ENCODE peak calls at places on chromosomes 12 and 14, in eight cellular contexts. One of them, this sample, is unnamed. For H3K36me3, the result is how much of the 10 kb centered on the place peaks cover.

GRCh38 chr12:101356794-101357193 is 50.8 kb downstream of the ARL1 start:
- DNase-seq in cardiac muscle cell: no peak
- DNase-seq in GM23248: no peak
- DNase-seq in K562: no peak
- DNase-seq in upper lobe of right lung: no peak
- DNase-seq in stomach: no peak
- DNase-seq in Caco-2: no peak
- DNase-seq in spleen: no peak
- DNase-seq in this sample: no peak

GRCh38 chr12:40499856-40500255 is 192.4 kb upstream of the CNTN1 start:
- DNase-seq in cardiac muscle cell: no peak
- DNase-seq in spleen: no peak
- DNase-seq in K562: no peak
- DNase-seq in GM23248: no peak
- DNase-seq in upper lobe of right lung: no peak
- DNase-seq in stomach: no peak
- DNase-seq in Caco-2: no peak
- DNase-seq in this sample: no peak

GRCh38 chr12:63276537-63277365 is 125.8 kb upstream of the AVPR1A start:
- DNase-seq in spleen: no peak
- DNase-seq in cardiac muscle cell: peak
- DNase-seq in upper lobe of right lung: no peak
- DNase-seq in Caco-2: peak
- DNase-seq in GM23248: peak
- DNase-seq in K562: peak
- DNase-seq in stomach: peak
- DNase-seq in this sample: peak

GRCh38 chr14:66746316-66747006 is 238.5 kb downstream of the GPHN start:
- DNase-seq in spleen: no peak
- DNase-seq in stomach: no peak
- DNase-seq in K562: peak
- DNase-seq in GM23248: peak
- DNase-seq in upper lobe of right lung: no peak
- DNase-seq in Caco-2: no peak
- DNase-seq in cardiac muscle cell: peak
- DNase-seq in this sample: peak

GRCh38 chr12:71950404-71950803 is 11.8 kb downstream of the TPH2 start:
- DNase-seq in K562: no peak
- DNase-seq in upper lobe of right lung: no peak
- DNase-seq in stomach: no peak
- DNase-seq in Caco-2: no peak
- DNase-seq in spleen: no peak
- DNase-seq in GM23248: no peak
- DNase-seq in cardiac muscle cell: no peak
- DNase-seq in this sample: no peak

GRCh38 chr12:54125950-54126695 is 62.7 kb downstream of the SMUG1 start:
- DNase-seq in GM23248: peak
- DNase-seq in Caco-2: no peak
- DNase-seq in cardiac muscle cell: no peak
- DNase-seq in K562: no peak
- DNase-seq in spleen: peak
- DNase-seq in upper lobe of right lung: no peak
- DNase-seq in stomach: peak
- DNase-seq in this sample: no peak

GRCh38 chr14:23722675-23723074 is 86.5 kb downstream of the DHRS2 start:
- DNase-seq in GM23248: no peak
- DNase-seq in cardiac muscle cell: no peak
- DNase-seq in Caco-2: no peak
- DNase-seq in upper lobe of right lung: no peak
- DNase-seq in spleen: no peak
- DNase-seq in K562: no peak
- DNase-seq in stomach: no peak
- DNase-seq in this sample: no peak

GRCh38 chr12:114688256-114688845 is 4.4 kb upstream of the TBX3 start:
- DNase-seq in spleen: no peak
- DNase-seq in GM23248: no peak
- DNase-seq in stomach: no peak
- DNase-seq in K562: no peak
- DNase-seq in upper lobe of right lung: no peak
- DNase-seq in Caco-2: no peak
- DNase-seq in cardiac muscle cell: no peak
- DNase-seq in this sample: no peak

GRCh38 chr12:104578453-104578852 is 121.7 kb downstream of the CHST11 start:
- DNase-seq in cardiac muscle cell: no peak
- DNase-seq in spleen: no peak
- DNase-seq in stomach: no peak
- DNase-seq in K562: peak
- DNase-seq in upper lobe of right lung: no peak
- DNase-seq in GM23248: peak
- DNase-seq in Caco-2: no peak
- DNase-seq in this sample: no peak

GRCh38 chr12:51009038-51009437 is 17.1 kb downstream of the SLC11A2 start:
- DNase-seq in spleen: peak
- DNase-seq in Caco-2: no peak
- DNase-seq in upper lobe of right lung: peak
- DNase-seq in stomach: peak
- DNase-seq in cardiac muscle cell: no peak
- DNase-seq in K562: no peak
- DNase-seq in GM23248: no peak
- DNase-seq in this sample: no peak

GRCh38 chr14:101763941-101764709 is 2.6 kb downstream of the PPP2R5C start:
- DNase-seq in stomach: no peak
- DNase-seq in cardiac muscle cell: no peak
- DNase-seq in spleen: peak
- DNase-seq in K562: no peak
- DNase-seq in GM23248: no peak
- DNase-seq in upper lobe of right lung: no peak
- DNase-seq in Caco-2: no peak
- DNase-seq in this sample: no peak

GRCh38 chr12:118548887-118549286 is 172.5 kb downstream of the SUDS3 start:
- DNase-seq in GM23248: no peak
- DNase-seq in stomach: no peak
- DNase-seq in upper lobe of right lung: no peak
- DNase-seq in spleen: no peak
- DNase-seq in cardiac muscle cell: no peak
- DNase-seq in Caco-2: no peak
- DNase-seq in K562: no peak
- DNase-seq in this sample: no peak

GRCh38 chr14:34981743-34982420 is 910 bp upstream of the SRP54 start:
- DNase-seq in GM23248: peak
- DNase-seq in stomach: no peak
- DNase-seq in spleen: peak
- DNase-seq in cardiac muscle cell: peak
- DNase-seq in Caco-2: no peak
- DNase-seq in K562: no peak
- DNase-seq in upper lobe of right lung: no peak
- DNase-seq in this sample: no peak

GRCh38 chr12:53172352-53172751 is 8.2 kb upstream of the ZNF740 start:
- DNase-seq in cardiac muscle cell: no peak
- DNase-seq in GM23248: peak
- DNase-seq in upper lobe of right lung: no peak
- DNase-seq in Caco-2: no peak
- DNase-seq in K562: no peak
- DNase-seq in stomach: no peak
- DNase-seq in spleen: no peak
- DNase-seq in this sample: no peak

GRCh38 chr12:50162225-50162624 is 4.9 kb downstream of the CERS5 start:
- DNase-seq in K562: no peak
- DNase-seq in spleen: no peak
- DNase-seq in stomach: no peak
- DNase-seq in cardiac muscle cell: no peak
- DNase-seq in upper lobe of right lung: no peak
- DNase-seq in GM23248: peak
- DNase-seq in Caco-2: no peak
- DNase-seq in this sample: no peak

GRCh38 chr12:130667421-130667960 is 48.6 kb downstream of the RIMBP2 start:
- DNase-seq in cardiac muscle cell: no peak
- DNase-seq in upper lobe of right lung: no peak
- DNase-seq in stomach: no peak
- DNase-seq in GM23248: no peak
- DNase-seq in K562: no peak
- DNase-seq in spleen: peak
- DNase-seq in Caco-2: no peak
- DNase-seq in this sample: no peak

GRCh38 chr12:98352218-98352811 is 163.1 kb upstream of the TMPO start:
- DNase-seq in stomach: no peak
- DNase-seq in K562: no peak
- DNase-seq in spleen: no peak
- DNase-seq in cardiac muscle cell: no peak
- DNase-seq in GM23248: peak
- DNase-seq in upper lobe of right lung: no peak
- DNase-seq in Caco-2: no peak
- DNase-seq in this sample: no peak

GRCh38 chr14:22379727-22380126 is 209.3 kb downstream of the DAD1 start:
- DNase-seq in K562: no peak
- DNase-seq in stomach: no peak
- DNase-seq in upper lobe of right lung: no peak
- DNase-seq in cardiac muscle cell: no peak
- DNase-seq in GM23248: peak
- DNase-seq in spleen: no peak
- DNase-seq in Caco-2: no peak
- DNase-seq in this sample: no peak

DNA sequence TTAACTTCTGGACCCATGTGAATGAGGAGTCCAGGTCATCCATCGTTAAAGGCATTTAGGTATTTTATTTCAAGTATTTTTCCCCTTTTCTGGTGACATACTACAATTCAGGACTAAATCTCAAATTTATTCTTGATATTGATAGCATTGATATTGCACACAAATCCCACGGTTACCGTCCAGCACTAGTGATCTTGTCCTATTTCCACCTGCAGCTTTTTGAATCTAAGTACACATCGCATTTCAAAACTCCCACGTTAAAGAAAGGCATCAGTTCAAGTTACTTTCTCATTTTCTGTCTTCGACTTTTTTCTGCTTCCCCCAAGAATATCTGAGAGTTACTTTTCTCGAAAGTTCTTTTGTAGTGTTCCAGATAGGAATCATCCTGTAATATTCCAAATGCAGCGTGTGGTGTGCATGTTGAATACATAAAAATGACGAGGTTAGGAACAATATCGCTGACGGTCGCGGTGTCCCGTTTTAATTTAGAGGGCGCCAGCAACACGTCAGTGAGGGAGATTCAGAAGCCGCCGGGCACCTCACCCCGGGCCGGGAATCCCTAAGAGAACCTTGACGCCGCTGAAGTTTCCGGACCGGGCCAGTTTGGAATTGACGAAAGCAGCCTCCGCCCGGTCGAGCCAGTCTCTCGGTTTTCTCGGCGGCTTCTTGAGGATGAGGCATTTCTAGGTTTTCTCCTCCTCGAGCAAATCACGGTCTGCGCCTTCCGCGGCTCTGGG is 569 bp upstream of the RGS6 start:
- DNase-seq in K562: no peak
- DNase-seq in spleen: no peak
- DNase-seq in stomach: no peak
- DNase-seq in Caco-2: no peak
- DNase-seq in upper lobe of right lung: no peak
- DNase-seq in GM23248: peak
- DNase-seq in cardiac muscle cell: peak
- DNase-seq in this sample: peak
- H3K4me3 ChIP-seq in K562: no peak
- H3K4me3 ChIP-seq in spleen: peak
- H3K4me3 ChIP-seq in stomach: peak
- H3K4me3 ChIP-seq in Caco-2: no peak
- H3K4me3 ChIP-seq in upper lobe of right lung: peak
- H3K4me3 ChIP-seq in GM23248: no peak
- H3K4me3 ChIP-seq in cardiac muscle cell: peak
- H3K4me3 ChIP-seq in this sample: peak

DNA sequence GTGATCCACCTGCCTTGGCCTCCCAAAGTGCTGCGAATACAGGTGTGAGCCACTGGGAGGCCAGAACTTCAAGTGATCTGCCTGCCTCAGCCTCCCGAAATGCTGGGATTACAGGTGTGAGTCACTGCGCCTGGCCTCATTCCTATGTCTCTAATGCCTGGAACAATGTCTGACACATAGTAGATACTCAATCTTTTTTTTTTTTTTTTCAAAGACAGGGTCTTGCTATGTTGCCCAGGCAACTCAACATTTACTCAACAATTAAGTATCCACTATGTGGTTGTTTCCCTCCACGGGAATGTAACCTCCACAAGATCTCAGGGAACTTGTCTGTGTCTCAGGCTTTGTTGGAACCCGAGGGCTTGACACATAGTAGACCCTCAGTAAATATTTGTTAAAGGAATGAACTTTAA is 3.1 kb upstream of the TMEM120B start:
- DNase-seq in GM23248: peak
- DNase-seq in spleen: no peak
- DNase-seq in stomach: no peak
- DNase-seq in Caco-2: peak
- DNase-seq in K562: no peak
- DNase-seq in cardiac muscle cell: no peak
- DNase-seq in upper lobe of right lung: no peak
- DNase-seq in this sample: no peak
- H3K36me3 ChIP-seq in GM23248: under half
- H3K36me3 ChIP-seq in spleen: under half
- H3K36me3 ChIP-seq in stomach: under half
- H3K36me3 ChIP-seq in Caco-2: under half
- H3K36me3 ChIP-seq in K562: under half
- H3K36me3 ChIP-seq in cardiac muscle cell: under half
- H3K36me3 ChIP-seq in upper lobe of right lung: under half
- H3K36me3 ChIP-seq in this sample: under half

GRCh38 chr12:102958830-102959176 is 1.3 kb downstream of the ASCL1 start:
- DNase-seq in cardiac muscle cell: no peak
- DNase-seq in GM23248: no peak
- DNase-seq in stomach: no peak
- DNase-seq in K562: no peak
- DNase-seq in Caco-2: no peak
- DNase-seq in spleen: no peak
- DNase-seq in upper lobe of right lung: no peak
- DNase-seq in this sample: no peak
- H3K4me3 ChIP-seq in cardiac muscle cell: peak
- H3K4me3 ChIP-seq in GM23248: peak
- H3K4me3 ChIP-seq in stomach: peak
- H3K4me3 ChIP-seq in K562: no peak
- H3K4me3 ChIP-seq in Caco-2: no peak
- H3K4me3 ChIP-seq in spleen: peak
- H3K4me3 ChIP-seq in upper lobe of right lung: peak
- H3K4me3 ChIP-seq in this sample: peak

DNA sequence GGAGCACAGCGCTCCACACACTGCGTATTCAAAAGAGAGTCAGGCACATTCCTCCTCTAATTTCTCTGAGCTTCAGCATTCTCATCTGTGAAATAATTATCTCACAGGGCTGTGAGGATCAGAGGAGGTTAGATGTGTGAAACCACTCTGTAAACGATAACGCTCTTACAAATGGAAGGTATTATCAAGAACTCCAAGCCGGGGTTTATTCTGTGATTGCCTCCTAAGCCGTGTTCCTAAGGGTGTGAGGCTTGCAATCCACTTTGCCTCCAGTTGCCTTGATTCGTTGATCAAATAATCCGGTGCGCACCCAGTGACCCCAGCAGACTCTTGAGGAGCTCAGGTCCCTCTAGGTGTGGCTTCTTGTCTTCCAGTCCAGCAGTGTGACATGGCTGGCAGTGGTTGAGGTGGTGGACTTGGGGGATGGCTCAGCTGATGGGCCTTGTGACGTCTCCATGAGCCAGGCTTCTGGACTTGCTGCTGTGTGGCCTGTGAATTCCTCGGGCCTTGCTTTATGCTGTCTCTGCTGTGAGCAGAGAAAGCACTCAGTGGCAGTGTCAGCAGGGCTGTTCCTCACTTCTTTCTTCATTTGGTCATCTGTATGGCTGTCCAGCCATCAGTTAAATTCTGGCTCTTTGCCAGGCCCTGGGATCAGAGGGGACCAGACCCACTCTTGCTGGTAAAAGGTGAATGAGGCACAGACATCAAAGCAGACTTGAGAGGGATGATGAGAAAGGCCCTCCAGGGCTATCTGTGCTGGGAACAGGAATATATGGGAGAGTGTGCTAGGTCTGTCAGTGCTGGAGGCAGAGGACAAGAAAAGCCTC is 71.0 kb downstream of the SLC25A47 start:
- DNase-seq in K562: no peak
- DNase-seq in upper lobe of right lung: no peak
- DNase-seq in Caco-2: no peak
- DNase-seq in stomach: no peak
- DNase-seq in spleen: peak
- DNase-seq in cardiac muscle cell: no peak
- DNase-seq in GM23248: no peak
- DNase-seq in this sample: no peak
- H3K36me3 ChIP-seq in K562: under half
- H3K36me3 ChIP-seq in upper lobe of right lung: under half
- H3K36me3 ChIP-seq in Caco-2: under half
- H3K36me3 ChIP-seq in stomach: under half
- H3K36me3 ChIP-seq in spleen: under half
- H3K36me3 ChIP-seq in cardiac muscle cell: under half
- H3K36me3 ChIP-seq in GM23248: under half
- H3K36me3 ChIP-seq in this sample: under half